ENCODE peak calls at places on chromosomes 5 and 9, in four cellular contexts. One of them, this sample, is unnamed.

GRCh38 chr9:16828335-16829281 is 41.9 kb downstream of the BNC2 start:
- DNase-seq in spleen: no peak
- DNase-seq in suprapubic skin: peak
- DNase-seq in body of pancreas: peak
- DNase-seq in this sample: peak

GRCh38 chr5:59596586-59597348 is 296.8 kb downstream of the PDE4D start:
- DNase-seq in body of pancreas: no peak
- DNase-seq in suprapubic skin: no peak
- DNase-seq in spleen: no peak
- DNase-seq in this sample: no peak

GRCh38 chr5:174504266-174504726 is 220.1 kb upstream of the MSX2 start:
- DNase-seq in body of pancreas: no peak
- DNase-seq in spleen: no peak
- DNase-seq in suprapubic skin: no peak
- DNase-seq in this sample: no peak

GRCh38 chr5:76926329-76927105 is 26.3 kb upstream of the CRHBP start:
- DNase-seq in body of pancreas: no peak
- DNase-seq in spleen: no peak
- DNase-seq in suprapubic skin: no peak
- DNase-seq in this sample: no peak

GRCh38 chr5:109718216-109718615 is 28.5 kb downstream of the MAN2A1 start:
- DNase-seq in suprapubic skin: no peak
- DNase-seq in body of pancreas: no peak
- DNase-seq in spleen: no peak
- DNase-seq in this sample: no peak

GRCh38 chr5:153777681-153778080 is 261.0 kb downstream of the FAM114A2 start:
- DNase-seq in spleen: no peak
- DNase-seq in body of pancreas: no peak
- DNase-seq in suprapubic skin: no peak
- DNase-seq in this sample: no peak

GRCh38 chr9:95429948-95430620 is 86.7 kb downstream of the PTCH1 start:
- DNase-seq in spleen: no peak
- DNase-seq in body of pancreas: no peak
- DNase-seq in suprapubic skin: no peak
- DNase-seq in this sample: no peak

GRCh38 chr5:64513492-64513891 is 7.7 kb downstream of the RGS7BP start:
- DNase-seq in body of pancreas: no peak
- DNase-seq in suprapubic skin: no peak
- DNase-seq in spleen: no peak
- DNase-seq in this sample: no peak

GRCh38 chr9:25260056-25260455 is 418.2 kb downstream of the TUSC1 start:
- DNase-seq in body of pancreas: no peak
- DNase-seq in suprapubic skin: no peak
- DNase-seq in spleen: no peak
- DNase-seq in this sample: no peak

GRCh38 chr9:135078361-135078821 is 9.1 kb upstream of the OLFM1 start:
- DNase-seq in suprapubic skin: peak
- DNase-seq in body of pancreas: no peak
- DNase-seq in spleen: no peak
- DNase-seq in this sample: peak

GRCh38 chr9:116323012-116323411 is 169.4 kb downstream of the PAPPA start:
- DNase-seq in spleen: no peak
- DNase-seq in suprapubic skin: no peak
- DNase-seq in body of pancreas: no peak
- DNase-seq in this sample: no peak

GRCh38 chr9:117080996-117081395 is 333.9 kb downstream of the ASTN2 start:
- DNase-seq in suprapubic skin: no peak
- DNase-seq in spleen: no peak
- DNase-seq in body of pancreas: no peak
- DNase-seq in this sample: no peak

GRCh38 chr9:91033802-91034201 is 232.2 kb downstream of the SYK start:
- DNase-seq in suprapubic skin: peak
- DNase-seq in spleen: peak
- DNase-seq in body of pancreas: peak
- DNase-seq in this sample: peak

GRCh38 chr5:880816-881550 is 11.6 kb downstream of the BRD9 start:
- DNase-seq in suprapubic skin: no peak
- DNase-seq in spleen: peak
- DNase-seq in body of pancreas: no peak
- DNase-seq in this sample: no peak

GRCh38 chr5:179167871-179168451 is 107.8 kb downstream of the ZNF354C start:
- DNase-seq in suprapubic skin: peak
- DNase-seq in spleen: peak
- DNase-seq in body of pancreas: no peak
- DNase-seq in this sample: no peak

GRCh38 chr5:82918311-82919031 is 158.7 kb downstream of the TMEM167A start:
- DNase-seq in suprapubic skin: no peak
- DNase-seq in body of pancreas: no peak
- DNase-seq in spleen: no peak
- DNase-seq in this sample: no peak

GRCh38 chr5:53480474-53481353 is at the start of gene FST:
- DNase-seq in suprapubic skin: peak
- DNase-seq in body of pancreas: no peak
- DNase-seq in spleen: peak
- DNase-seq in this sample: no peak

GRCh38 chr5:121968910-121969607 is 7.3 kb downstream of the SRFBP1 start:
- DNase-seq in body of pancreas: peak
- DNase-seq in suprapubic skin: no peak
- DNase-seq in spleen: no peak
- DNase-seq in this sample: no peak

GRCh38 chr5:147226512-147226911 is 8.3 kb upstream of the STK32A start:
- DNase-seq in spleen: no peak
- DNase-seq in body of pancreas: no peak
- DNase-seq in suprapubic skin: no peak
- DNase-seq in this sample: no peak

GRCh38 chr9:92397853-92398252 is 6.5 kb downstream of the OGN start:
- DNase-seq in body of pancreas: no peak
- DNase-seq in suprapubic skin: no peak
- DNase-seq in spleen: no peak
- DNase-seq in this sample: no peak

GRCh38 chr5:122773615-122774014 is 1.3 kb upstream of the SNX2 start:
- DNase-seq in body of pancreas: no peak
- DNase-seq in suprapubic skin: no peak
- DNase-seq in spleen: no peak
- DNase-seq in this sample: no peak

GRCh38 chr9:108759835-108760234 is 96.0 kb downstream of the ACTL7B start:
- DNase-seq in spleen: no peak
- DNase-seq in suprapubic skin: no peak
- DNase-seq in body of pancreas: peak
- DNase-seq in this sample: no peak

GRCh38 chr5:38533286-38534121 is 22.9 kb downstream of the LIFR start:
- DNase-seq in suprapubic skin: no peak
- DNase-seq in spleen: no peak
- DNase-seq in body of pancreas: no peak
- DNase-seq in this sample: no peak

GRCh38 chr9:92988215-92988731 is 41.0 kb downstream of the FGD3 start:
- DNase-seq in body of pancreas: no peak
- DNase-seq in spleen: no peak
- DNase-seq in suprapubic skin: no peak
- DNase-seq in this sample: no peak

GRCh38 chr9:81686614-81687520 is 2.5 kb downstream of the TLE1 start:
- DNase-seq in suprapubic skin: peak
- DNase-seq in body of pancreas: peak
- DNase-seq in spleen: peak
- DNase-seq in this sample: peak

GRCh38 chr9:94985649-94986048 is 259.1 kb downstream of the AOPEP start:
- DNase-seq in body of pancreas: no peak
- DNase-seq in spleen: no peak
- DNase-seq in suprapubic skin: no peak
- DNase-seq in this sample: no peak

GRCh38 chr5:141680178-141680577 is 1.9 kb downstream of the ARAP3 start:
- DNase-seq in spleen: peak
- DNase-seq in suprapubic skin: no peak
- DNase-seq in body of pancreas: no peak
- DNase-seq in this sample: no peak

GRCh38 chr9:18256574-18256973 is 217.4 kb upstream of the ADAMTSL1 start:
- DNase-seq in spleen: no peak
- DNase-seq in suprapubic skin: no peak
- DNase-seq in body of pancreas: no peak
- DNase-seq in this sample: no peak

DNA sequence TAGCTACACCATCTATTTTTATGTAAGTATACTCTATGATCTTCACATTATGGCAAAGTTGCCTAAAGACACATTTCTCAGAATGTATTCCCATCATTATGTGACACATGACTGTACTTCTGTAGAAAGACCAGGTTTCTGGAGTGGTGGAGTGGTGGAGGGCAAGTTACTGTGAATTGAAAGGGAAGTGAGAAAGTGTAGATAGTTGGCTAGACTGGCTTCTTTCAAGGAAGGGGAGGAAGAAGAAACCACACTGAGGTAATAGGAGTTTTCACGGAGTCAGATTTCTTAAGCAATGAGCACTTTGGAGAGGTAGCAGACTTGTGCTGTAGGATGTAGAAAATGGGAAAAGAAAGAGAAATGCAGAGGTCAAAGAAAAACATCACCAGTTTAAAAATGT is 50.9 kb upstream of the EQTN start:
- DNase-seq in body of pancreas: no peak
- DNase-seq in spleen: no peak
- DNase-seq in suprapubic skin: no peak
- DNase-seq in this sample: no peak
- TF ChIP-seq POLR2A in body of pancreas: no peak
- TF ChIP-seq POLR2A in spleen: no peak
- TF ChIP-seq POLR2A in suprapubic skin: no peak
- TF ChIP-seq POLR2A in this sample: no peak

DNA sequence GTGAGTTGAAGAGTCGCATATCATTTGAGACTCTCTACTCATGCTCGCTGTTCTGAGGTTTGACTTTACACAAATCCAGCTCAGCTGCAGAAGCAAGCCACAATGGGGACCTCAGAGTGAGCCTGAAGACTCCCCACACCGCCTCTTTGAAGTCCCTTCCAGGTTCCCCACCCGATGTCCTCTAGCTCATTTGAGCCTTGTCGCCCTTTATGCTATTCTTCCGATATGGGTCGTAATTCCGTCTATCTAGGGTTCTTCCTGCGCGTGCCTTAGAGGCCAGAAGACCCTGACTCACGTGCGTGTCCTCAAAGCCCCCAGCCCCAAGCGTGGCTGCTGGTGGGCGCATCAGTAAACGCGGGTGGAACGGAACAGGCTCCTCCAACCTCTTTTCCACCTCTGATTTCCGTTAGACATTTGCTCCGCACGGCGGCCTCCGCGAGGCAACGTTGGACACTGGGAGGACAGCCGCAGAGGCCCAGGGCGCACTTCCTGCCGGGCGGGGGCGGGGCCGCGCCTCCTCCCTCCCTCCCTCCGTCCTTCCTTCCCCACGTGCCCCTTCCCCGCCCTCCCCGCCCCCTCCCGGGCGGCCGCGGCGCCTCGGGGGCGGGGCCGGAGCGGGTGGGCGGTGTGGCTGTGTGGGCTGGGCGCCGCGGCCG is at the start of gene SNX30:
- DNase-seq in spleen: peak
- DNase-seq in body of pancreas: peak
- DNase-seq in suprapubic skin: peak
- DNase-seq in this sample: peak
- TF ChIP-seq POLR2A in spleen: no peak
- TF ChIP-seq POLR2A in body of pancreas: peak
- TF ChIP-seq POLR2A in suprapubic skin: peak
- TF ChIP-seq POLR2A in this sample: no peak

DNA sequence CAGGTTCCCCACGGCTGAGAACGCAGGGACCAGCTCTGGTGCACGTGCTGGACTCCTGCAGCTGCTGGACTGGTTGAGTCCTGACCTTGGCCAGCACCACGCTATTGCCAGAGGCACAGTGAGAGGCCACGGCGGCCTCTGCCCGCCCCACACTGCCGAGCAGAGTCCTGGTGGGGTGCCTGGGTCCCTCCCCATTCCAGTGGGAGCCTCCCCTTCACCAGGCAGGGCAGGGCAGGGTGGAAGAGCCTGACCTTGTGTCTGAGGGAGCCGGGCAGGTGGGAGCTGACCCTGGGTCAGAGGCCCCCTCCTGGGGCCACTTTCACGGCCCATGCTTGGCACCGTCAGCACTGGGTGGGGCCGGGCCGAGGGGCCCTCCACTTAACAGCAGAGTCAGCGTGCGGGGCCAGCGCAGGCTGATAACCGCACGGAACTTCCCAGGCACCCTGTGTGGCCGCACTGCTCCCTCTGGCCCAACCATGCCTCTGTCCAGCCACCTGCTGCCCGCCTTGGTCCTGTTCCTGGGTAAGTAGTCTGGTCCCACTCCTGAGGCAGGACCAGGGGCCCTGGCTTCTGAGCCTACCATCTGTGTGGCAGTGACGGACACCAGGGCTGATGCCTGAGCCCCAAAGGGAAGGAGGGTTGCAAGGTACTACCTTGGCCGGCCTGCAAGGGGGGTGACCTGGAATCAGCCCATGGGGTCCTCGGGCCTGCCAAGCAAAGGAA is at the start of gene MAMDC4:
- DNase-seq in spleen: no peak
- DNase-seq in suprapubic skin: no peak
- DNase-seq in body of pancreas: peak
- DNase-seq in this sample: no peak
- TF ChIP-seq POLR2A in spleen: no peak
- TF ChIP-seq POLR2A in suprapubic skin: no peak
- TF ChIP-seq POLR2A in body of pancreas: no peak
- TF ChIP-seq POLR2A in this sample: no peak

DNA sequence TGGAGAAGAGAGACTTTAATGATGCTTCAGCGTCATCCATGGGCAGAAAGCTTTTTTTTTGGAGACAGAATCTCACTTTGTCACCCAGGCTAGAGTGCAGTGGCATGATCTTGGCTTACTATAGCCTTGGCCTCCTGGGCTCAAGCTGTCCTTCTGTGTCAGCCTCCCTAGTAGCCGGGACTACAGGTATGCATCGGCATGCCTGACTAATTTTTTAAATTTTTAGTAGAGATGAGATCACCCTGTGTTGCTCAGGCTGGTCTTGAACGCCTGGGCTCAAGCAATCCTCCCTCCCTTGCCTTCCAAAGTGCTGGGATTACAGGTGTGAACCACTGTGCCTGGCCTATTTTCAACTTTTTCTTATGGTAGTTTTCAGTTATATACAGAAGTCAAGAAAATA is 23.2 kb downstream of the SPIN1 start:
- DNase-seq in body of pancreas: no peak
- DNase-seq in spleen: no peak
- DNase-seq in suprapubic skin: no peak
- DNase-seq in this sample: no peak
- TF ChIP-seq POLR2A in body of pancreas: no peak
- TF ChIP-seq POLR2A in spleen: no peak
- TF ChIP-seq POLR2A in suprapubic skin: no peak
- TF ChIP-seq POLR2A in this sample: no peak

DNA sequence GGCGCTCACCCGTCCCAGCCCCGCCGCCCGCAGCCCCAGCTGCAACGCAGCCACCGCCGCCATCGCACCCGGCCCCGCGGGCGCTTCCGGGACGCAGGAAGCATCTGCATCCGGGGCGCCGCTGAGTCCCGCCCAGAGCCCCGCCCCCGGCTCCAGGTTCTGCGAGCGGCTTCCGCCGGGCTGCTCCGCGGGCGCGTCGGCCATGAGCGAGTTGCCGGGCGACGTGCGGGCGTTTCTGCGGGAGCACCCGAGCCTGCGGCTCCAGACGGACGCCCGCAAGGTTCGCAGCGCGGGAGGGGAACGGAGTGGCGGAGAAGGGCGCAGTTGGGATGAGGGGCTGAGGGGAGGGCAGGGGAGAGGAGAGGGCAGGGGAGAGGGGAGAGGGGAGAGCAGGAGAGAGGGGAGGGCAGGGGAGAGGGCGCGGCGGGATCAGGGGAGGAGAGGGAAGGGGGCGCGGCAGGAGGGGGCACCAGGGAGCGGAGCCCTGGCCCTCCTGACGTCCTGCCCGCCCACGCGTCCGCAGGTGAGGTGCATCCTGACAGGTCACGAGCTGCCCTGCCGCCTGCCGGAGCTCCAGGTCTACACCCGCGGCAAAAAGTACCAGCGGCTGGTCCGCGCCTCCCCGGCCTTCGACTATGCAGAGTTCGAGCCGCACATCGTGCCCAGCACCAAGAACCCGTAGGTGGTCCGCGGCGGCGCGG is at the start of the genes SURF1 and SURF2:
- DNase-seq in spleen: peak
- DNase-seq in suprapubic skin: peak
- DNase-seq in body of pancreas: peak
- DNase-seq in this sample: peak
- TF ChIP-seq POLR2A in spleen: no peak
- TF ChIP-seq POLR2A in suprapubic skin: peak
- TF ChIP-seq POLR2A in body of pancreas: peak
- TF ChIP-seq POLR2A in this sample: no peak

This sample was measured in lower leg skin.